ENCODE peak calls at places on chromosome 16, in five cellular contexts. A, C, O, T and U are unnamed samples.

GRCh38 chr16:10859650-10860049 is 17.4 kb upstream of the CIITA start:
- DNase-seq in O (peak), T (no peak), A (no peak), C (no peak), U (no peak)

GRCh38 chr16:69190598-69190997 is 3.6 kb downstream of the SNTB2 start:
- DNase-seq in O (no peak), C (peak), T (no peak), A (no peak), U (no peak)

GRCh38 chr16:47028767-47029377 is 55.4 kb upstream of the DNAJA2 start:
- DNase-seq in O (no peak), A (no peak), T (no peak), C (no peak), U (no peak)

GRCh38 chr16:30185683-30186421 is 2.5 kb downstream of the CORO1A start:
- DNase-seq in O (peak), T (no peak), C (no peak), A (peak), U (no peak)

GRCh38 chr16:23254338-23254737 is 47.8 kb upstream of the SCNN1B start:
- DNase-seq in T (no peak), O (no peak), C (peak), A (no peak), U (no peak)

GRCh38 chr16:58264961-58265479 is 29.8 kb downstream of the PRSS54 start:
- DNase-seq in T (peak), A (no peak), O (no peak), C (peak), U (peak)

GRCh38 chr16:13471036-13471435 is 448.9 kb upstream of the ERCC4 start:
- DNase-seq in O (no peak), C (no peak), T (no peak), A (no peak), U (no peak)

GRCh38 chr16:88064889-88065746 is 113.9 kb downstream of the BANP start:
- DNase-seq in T (no peak), O (no peak), A (no peak), C (no peak), U (no peak)

GRCh38 chr16:85853641-85854545 is 45.1 kb upstream of the IRF8 start:
- DNase-seq in C (no peak), O (peak), A (no peak), T (no peak), U (no peak)

GRCh38 chr16:86362155-86362849 is 148.0 kb upstream of the FOXF1 start:
- DNase-seq in T (no peak), C (no peak), A (no peak), O (no peak), U (peak)

GRCh38 chr16:56657555-56658430 is at the start of gene MT1F:
- DNase-seq in O (peak), C (peak), A (peak), T (peak), U (peak)

GRCh38 chr16:56682703-56683397 is 580 bp downstream of the MT1X start:
- DNase-seq in O (no peak), A (peak), T (no peak), C (no peak), U (no peak)

GRCh38 chr16:78249056-78249455 is 149.6 kb downstream of the WWOX start:
- DNase-seq in T (no peak), A (no peak), O (no peak), C (no peak), U (peak)

GRCh38 chr16:50259334-50260205 is 6.8 kb upstream of the ADCY7 start:
- DNase-seq in O (peak), T (peak), C (no peak), A (no peak), U (peak)

GRCh38 chr16:4800290-4801041 is 2.0 kb downstream of the ROGDI start:
- DNase-seq in C (no peak), A (no peak), T (no peak), O (no peak), U (no peak)

GRCh38 chr16:10870137-10870776 is 6.7 kb upstream of the CIITA start:
- DNase-seq in A (no peak), C (no peak), O (no peak), T (no peak), U (no peak)

GRCh38 chr16:24024971-24025370 is 189.2 kb downstream of the PRKCB start:
- DNase-seq in A (no peak), O (no peak), C (no peak), T (no peak), U (no peak)

GRCh38 chr16:15757630-15758251 is 99.1 kb downstream of the MYH11 start:
- DNase-seq in A (no peak), C (no peak), O (no peak), T (no peak), U (no peak)

GRCh38 chr16:70715113-70715711 is 29.4 kb upstream of the MTSS2 start:
- DNase-seq in C (peak), A (peak), O (peak), T (no peak), U (peak)

GRCh38 chr16:56858375-56858774 is 6.6 kb upstream of the SLC12A3 start:
- DNase-seq in O (no peak), T (no peak), A (no peak), C (no peak), U (no peak)

GRCh38 chr16:81548551-81548900 is 103.9 kb downstream of the CMIP start:
- DNase-seq in O (no peak), C (no peak), T (no peak), A (no peak), U (no peak)

GRCh38 chr16:4663756-4664465 is 29.5 kb upstream of the NUDT16L1 start:
- DNase-seq in T (peak), A (no peak), C (no peak), O (peak), U (peak)

GRCh38 chr16:13316008-13316407 is 414.6 kb downstream of the SHISA9 start:
- DNase-seq in C (peak), A (no peak), O (no peak), T (no peak), U (peak)

GRCh38 chr16:62149646-62150045 is 113.4 kb upstream of the CDH8 start:
- DNase-seq in A (no peak), O (no peak), T (no peak), C (no peak), U (no peak)

GRCh38 chr16:53968896-53969295 is 264.9 kb downstream of the FTO start:
- DNase-seq in A (no peak), O (no peak), T (no peak), C (no peak), U (no peak)

GRCh38 chr16:13093676-13094075 is 192.3 kb downstream of the SHISA9 start:
- DNase-seq in C (no peak), A (no peak), T (no peak), O (no peak), U (no peak)

GRCh38 chr16:27547851-27548250 is 1.9 kb downstream of the GTF3C1 start:
- DNase-seq in C (no peak), T (no peak), A (no peak), O (no peak), U (peak)
- TF ChIP-seq CTCF in C (no peak), T (no peak), A (no peak), O (no peak), U (no peak)

DNA sequence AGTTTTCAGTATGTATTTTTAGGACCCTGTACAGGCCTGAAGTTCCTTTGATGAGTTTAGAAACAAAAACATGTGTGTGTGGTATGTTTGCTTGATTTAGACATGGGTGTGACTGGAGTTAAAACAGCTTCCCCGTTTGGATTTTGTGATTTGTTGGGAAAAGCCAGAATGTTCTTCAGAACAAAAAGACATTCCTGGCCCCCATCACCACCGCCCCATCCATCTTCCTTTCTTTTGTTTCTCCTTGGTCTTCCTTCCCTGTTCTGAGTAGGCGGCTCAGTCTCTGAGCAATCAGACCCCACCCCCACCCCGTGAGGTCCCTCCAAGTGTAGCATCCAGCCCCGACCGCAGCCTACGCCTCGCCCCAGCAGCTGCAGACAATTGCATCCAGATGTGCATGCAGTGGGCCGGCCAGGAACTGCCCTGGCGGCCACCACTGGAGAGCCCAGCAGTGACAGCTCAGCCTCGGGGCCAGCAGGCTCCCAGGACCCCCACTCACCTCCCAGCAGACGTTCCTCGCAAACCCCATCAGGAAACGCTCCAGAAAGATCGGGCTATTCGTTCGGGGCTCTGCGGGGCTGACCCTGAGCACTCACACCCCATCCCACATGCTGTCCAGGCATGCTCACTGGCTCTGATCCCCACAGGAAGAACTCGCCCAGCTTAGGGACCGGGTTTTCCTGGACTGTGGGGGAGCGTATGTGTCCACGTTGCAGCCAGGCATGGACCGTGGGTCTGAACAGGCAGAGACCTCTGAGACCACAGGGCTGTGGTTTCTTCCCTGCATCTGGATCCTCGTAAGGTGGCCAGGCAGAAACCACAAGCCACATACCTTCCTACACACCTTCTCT is 99.8 kb upstream of the CDH5 start:
- DNase-seq in A (peak), T (peak), C (no peak), O (peak), U (peak)
- TF ChIP-seq CTCF in A (no peak), T (no peak), C (no peak), O (no peak), U (peak)

DNA sequence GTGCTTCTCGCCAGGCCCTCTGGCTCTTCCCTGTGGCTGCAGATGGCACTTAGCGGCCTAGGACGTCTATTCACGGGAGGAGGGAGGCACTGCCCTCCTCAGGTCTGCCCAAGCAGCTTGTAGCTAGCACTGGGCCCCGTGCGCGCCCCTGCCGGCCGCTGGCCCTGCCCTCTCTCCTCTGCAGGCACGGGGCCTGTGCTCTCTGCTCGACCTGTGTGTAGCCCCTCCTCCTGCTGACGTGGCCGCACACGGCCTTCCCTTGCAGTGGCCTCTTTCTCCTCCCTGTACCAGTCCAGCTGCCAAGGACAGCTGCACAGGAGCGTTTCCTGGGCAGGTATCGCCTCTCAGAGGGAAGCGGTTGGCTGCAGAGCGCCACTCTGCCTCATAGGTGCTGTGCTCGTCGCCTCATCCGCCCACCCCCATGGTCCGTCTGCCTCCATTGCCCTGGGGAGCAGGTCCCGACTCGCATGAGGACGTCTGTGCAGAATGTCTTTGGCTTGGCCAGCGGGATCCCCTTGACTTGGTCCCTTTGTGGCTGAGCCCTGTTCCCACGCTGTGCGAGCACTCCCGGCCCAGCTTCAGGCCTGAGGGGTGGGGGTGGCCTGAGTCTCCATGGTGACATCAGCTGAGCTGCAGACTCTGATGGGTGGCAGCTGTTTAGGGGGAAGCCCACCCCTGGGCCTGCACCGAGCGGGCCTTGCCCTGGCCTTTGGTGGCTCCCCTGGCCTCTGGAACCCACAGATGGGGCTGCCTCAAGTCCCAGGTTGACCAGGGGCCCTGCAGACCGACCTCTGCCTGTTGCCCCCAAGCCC is 34.6 kb downstream of the TSC2 start:
- DNase-seq in O (no peak), C (no peak), T (no peak), A (peak), U (peak)
- TF ChIP-seq CTCF in O (no peak), C (no peak), T (no peak), A (no peak), U (no peak)

DNA sequence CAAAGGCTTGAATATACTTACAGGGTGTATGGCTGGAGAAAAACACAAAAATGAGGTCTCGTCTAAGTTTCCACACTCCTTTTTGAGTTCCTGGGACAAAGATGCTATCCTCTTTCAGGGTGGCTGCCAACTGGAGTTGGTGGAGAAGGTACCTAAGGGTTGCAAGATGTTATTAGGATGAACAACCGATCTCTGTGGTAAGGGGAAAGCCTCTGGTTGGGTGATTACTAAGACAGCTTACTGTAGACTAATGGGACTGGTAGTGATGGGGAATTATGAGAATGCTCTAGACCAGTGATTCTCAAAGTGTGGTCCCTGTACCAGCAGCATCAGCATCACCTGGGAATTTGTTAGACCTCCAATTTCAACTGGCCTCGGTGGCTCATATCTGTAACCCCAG is 6.0 kb downstream of the ADAT1 start:
- DNase-seq in C (no peak), A (no peak), O (no peak), T (no peak), U (no peak)
- TF ChIP-seq CTCF in C (no peak), A (no peak), O (no peak), T (no peak), U (no peak)

GRCh38 chr16:31700200-31700529 is 172.5 kb downstream of the AHSP start:
- DNase-seq in C (peak), T (no peak), O (no peak), A (no peak), U (no peak)

GRCh38 chr16:31698901-31699300 is 171.2 kb downstream of the AHSP start:
- DNase-seq in A (no peak), T (no peak), O (no peak), C (no peak), U (no peak)

GRCh38 chr16:31701734-31702133 is 171.9 kb upstream of the ZNF267 start:
- DNase-seq in O (no peak), T (no peak), A (no peak), C (no peak), U (no peak)

GRCh38 chr16:31699601-31700000 is 171.9 kb downstream of the AHSP start:
- DNase-seq in A (no peak), C (no peak), T (no peak), O (no peak), U (no peak)

DNA sequence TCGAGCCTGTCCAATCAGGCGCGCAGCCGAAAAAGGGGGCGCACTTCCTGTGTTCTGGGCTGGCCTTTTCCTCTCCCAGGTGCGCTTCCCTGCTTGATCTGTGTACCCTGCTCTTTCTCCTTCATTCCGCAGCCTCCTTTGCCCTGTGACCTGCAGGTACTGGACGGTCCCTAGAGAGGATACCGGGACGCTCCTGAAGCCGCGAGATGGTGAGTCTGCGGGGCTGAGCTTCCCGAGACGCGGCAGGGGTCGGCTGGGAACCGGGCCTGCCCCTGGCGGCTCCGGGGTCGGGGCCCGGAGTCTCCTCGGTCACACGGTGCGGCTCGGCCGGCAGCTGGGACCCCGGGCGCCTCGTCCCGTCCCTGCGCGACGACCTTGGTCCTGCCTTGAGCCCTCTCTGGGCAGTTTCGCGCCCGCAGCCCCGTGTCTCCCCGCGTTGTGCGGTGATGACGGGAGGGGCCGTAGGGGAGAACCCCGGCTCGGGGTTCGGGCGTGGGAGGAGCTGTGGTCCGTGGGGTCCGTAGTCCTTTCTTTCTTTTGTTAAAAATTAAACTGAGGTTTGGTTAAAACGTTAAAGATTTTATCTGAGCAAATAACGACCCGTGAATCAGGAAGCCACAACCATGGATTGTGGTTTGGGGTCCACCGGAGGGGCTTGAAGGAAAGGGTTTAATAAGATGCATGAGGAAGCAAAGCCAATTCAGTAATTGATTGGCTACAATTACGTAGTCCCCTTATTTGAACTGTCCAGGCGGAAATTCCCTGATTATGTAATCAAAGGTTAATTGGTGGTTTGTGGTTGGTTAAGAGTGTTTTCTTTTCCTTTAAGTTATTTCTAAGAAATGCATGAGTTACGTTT is 172.8 kb upstream of the ZNF267 start:
- DNase-seq in T (peak), A (peak), O (no peak), C (peak), U (peak)
- TF ChIP-seq CTCF in T (no peak), A (no peak), O (no peak), C (peak), U (peak)

DNA sequence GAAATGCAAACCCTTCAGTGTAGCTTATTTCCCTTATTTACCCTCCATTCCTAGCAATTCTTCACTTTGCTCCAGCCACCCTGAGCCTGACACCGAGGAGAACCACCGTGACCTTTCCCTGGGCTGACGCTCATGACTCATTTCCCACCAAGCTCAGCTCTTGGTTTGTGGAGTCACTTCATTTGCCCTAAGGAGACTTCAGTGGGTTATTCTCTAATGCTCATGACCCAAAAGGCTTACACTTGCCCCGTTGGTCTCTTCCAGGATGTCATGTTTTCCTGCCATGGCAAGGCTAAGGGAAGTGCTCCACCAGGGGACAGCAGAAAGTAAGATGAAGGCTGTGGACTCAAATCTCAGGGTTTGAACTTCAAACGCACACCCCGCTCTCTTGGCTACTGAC is 161.0 kb downstream of the CBLN1 start:
- DNase-seq in C (no peak), A (no peak), O (no peak), T (no peak), U (no peak)
- TF ChIP-seq CTCF in C (no peak), A (no peak), O (no peak), T (no peak), U (no peak)

DNA sequence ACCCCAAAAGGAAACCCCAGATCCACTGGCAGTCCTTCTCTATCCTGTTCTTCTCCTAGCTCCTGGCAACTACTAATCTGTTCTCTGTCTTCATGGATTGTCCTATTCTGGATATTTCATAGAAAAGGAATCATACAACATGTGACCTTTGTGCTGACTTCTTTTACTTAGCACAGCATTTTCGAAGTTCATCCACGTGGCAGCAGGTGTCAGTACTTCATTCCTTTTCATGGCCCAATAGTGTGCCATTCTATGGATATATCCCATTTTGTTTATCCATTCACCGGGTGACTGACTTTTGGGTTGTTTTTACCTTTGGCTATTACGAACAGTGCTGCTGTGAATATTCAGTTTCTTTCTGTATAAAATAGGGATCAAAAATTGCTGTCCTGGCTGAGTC is 10.4 kb upstream of the FA2H start:
- DNase-seq in O (no peak), A (no peak), T (no peak), C (no peak), U (no peak)
- TF ChIP-seq CTCF in O (no peak), A (no peak), T (no peak), C (no peak), U (no peak)

GRCh38 chr16:8661703-8662102 is 12.7 kb upstream of the ABAT start:
- DNase-seq in A (no peak), T (no peak), C (no peak), O (no peak), U (no peak)

GRCh38 chr16:8663192-8664089 is 11.0 kb upstream of the ABAT start:
- DNase-seq in A (no peak), T (no peak), C (no peak), O (no peak), U (no peak)

GRCh38 chr16:8665529-8665928 is 8.9 kb upstream of the ABAT start:
- DNase-seq in T (no peak), O (no peak), A (no peak), C (no peak), U (no peak)

GRCh38 chr16:8656376-8656775 is 18.0 kb upstream of the ABAT start:
- DNase-seq in C (no peak), T (no peak), A (no peak), O (no peak), U (no peak)

DNA sequence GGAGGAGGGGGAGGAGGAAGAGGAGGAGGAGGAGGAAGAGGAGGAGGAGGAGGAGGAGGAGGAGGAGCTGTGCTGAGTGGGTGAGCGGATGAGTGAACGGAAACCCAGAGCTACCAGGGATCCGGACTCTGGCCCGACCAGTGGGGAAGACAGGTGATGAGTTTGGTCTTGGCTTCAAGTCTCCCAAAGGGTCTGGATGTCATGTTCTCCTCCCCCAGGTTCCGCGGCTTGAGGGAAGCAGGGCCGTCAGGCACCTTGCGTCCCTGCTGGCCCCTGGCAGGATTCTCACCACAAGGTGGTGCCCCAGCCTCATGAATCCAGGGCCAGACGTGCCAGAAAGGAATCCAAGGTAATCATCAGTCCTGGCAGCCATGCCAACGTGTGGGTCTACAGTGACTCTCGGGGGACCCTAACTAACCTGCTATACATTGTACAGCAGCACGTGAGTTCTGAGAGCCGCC is 13.5 kb upstream of the ABAT start:
- DNase-seq in C (peak), T (peak), O (peak), A (peak), U (peak)
- TF ChIP-seq CTCF in C (peak), T (no peak), O (peak), A (peak), U (peak)